ENCODE peak calls at places on chromosomes 7 and 10, in seven cellular contexts. J is IMR-90, U is stomach, I is HCT116, T is prostate gland, P is esophagus muscularis mucosa, E is adrenal gland. K is an unnamed sample.

GRCh38 chr7:95342642-95343252 is 18.4 kb upstream of the PON1 start:
- DNase-seq in U (no peak), T (no peak), P (peak; percentile 66), E (no peak), J (no peak), I (no peak), K (no peak)

GRCh38 chr7:117098457-117098856 is 145.2 kb downstream of the ST7 start:
- DNase-seq in I (no peak), E (no peak), U (no peak), T (no peak), J (peak; percentile 99), P (no peak), K (no peak)

GRCh38 chr7:44981035-44981706 is 2.4 kb upstream of the MYO1G start:
- DNase-seq in U (no peak), E (no peak), P (no peak), I (no peak), J (no peak), T (no peak), K (no peak)

GRCh38 chr7:93836111-93836510 is 54.4 kb downstream of the TFPI2 start:
- DNase-seq in E (no peak), P (no peak), T (no peak), I (no peak), J (no peak), U (no peak), K (no peak)

GRCh38 chr10:103804866-103805265 is 50.5 kb downstream of the SH3PXD2A start:
- DNase-seq in J (no peak), I (no peak), P (no peak), E (no peak), U (no peak), T (no peak), K (no peak)

GRCh38 chr7:34837316-34837715 is 179.3 kb downstream of the NPSR1 start:
- DNase-seq in J (no peak), P (no peak), T (no peak), U (no peak), E (no peak), I (no peak), K (no peak)

GRCh38 chr7:151934584-151934983 is 21.7 kb upstream of the GALNTL5 start:
- DNase-seq in P (no peak), J (no peak), I (no peak), E (no peak), U (no peak), T (no peak), K (no peak)

GRCh38 chr10:88687853-88688467 is 18.1 kb upstream of the LIPK start:
- DNase-seq in P (no peak), U (no peak), T (no peak), I (peak; percentile 32), E (no peak), J (peak; percentile 24), K (no peak)

GRCh38 chr10:80144302-80145131 is 12.0 kb downstream of the PLAC9 start:
- DNase-seq in I (peak; percentile 15), J (no peak), E (no peak), U (peak; percentile 44), P (no peak), T (peak; percentile 43), K (peak; percentile 13)

GRCh38 chr10:91700788-91701444 is 68.0 kb upstream of the PPP1R3C start:
- DNase-seq in P (no peak), E (peak; percentile 14), U (no peak), J (peak; percentile 81), T (no peak), I (no peak), K (no peak)

GRCh38 chr10:60870803-60871202 is 73.2 kb downstream of the RHOBTB1 start:
- DNase-seq in T (no peak), I (no peak), J (no peak), U (no peak), E (no peak), P (no peak), K (no peak)

GRCh38 chr7:75722381-75722780 is 16.4 kb downstream of the HIP1 start:
- DNase-seq in T (no peak), P (no peak), J (no peak), E (no peak), I (no peak), U (no peak), K (no peak)

GRCh38 chr7:32051128-32051527 is 19.1 kb downstream of the PDE1C start:
- DNase-seq in U (no peak), I (no peak), E (no peak), P (no peak), J (no peak), T (no peak), K (no peak)

GRCh38 chr7:149879801-149880738 is 6.3 kb downstream of the ATP6V0E2 start:
- DNase-seq in E (no peak), P (peak; percentile 87), U (no peak), I (no peak), T (peak; percentile 3), J (no peak), K (peak; percentile 15)

GRCh38 chr7:30146127-30146612 is 11.4 kb downstream of the MTURN start:
- DNase-seq in J (no peak), E (no peak), I (no peak), P (no peak), U (no peak), T (no peak), K (no peak)

GRCh38 chr10:11204355-11204879 is 186.7 kb downstream of the CELF2 start:
- DNase-seq in J (no peak), T (no peak), U (no peak), I (no peak), E (no peak), P (no peak), K (no peak)

GRCh38 chr7:45176091-45176490 is 18.5 kb downstream of the RAMP3 start:
- DNase-seq in P (no peak), T (no peak), E (no peak), U (no peak), I (no peak), J (no peak), K (no peak)

GRCh38 chr10:18240185-18240882 is 100.1 kb downstream of the CACNB2 start:
- DNase-seq in U (no peak), T (no peak), E (peak; percentile 36), I (no peak), J (no peak), P (peak; percentile 88), K (no peak)

GRCh38 chr10:89921422-89921821 is 220.0 kb downstream of the KIF20B start:
- DNase-seq in I (peak; percentile 95), P (no peak), T (no peak), E (no peak), J (no peak), U (no peak), K (no peak)

GRCh38 chr10:456486-456885 is 233.0 kb downstream of the DIP2C start:
- DNase-seq in P (no peak), J (no peak), T (no peak), E (no peak), I (no peak), U (no peak), K (no peak)
- H3K27me3 ChIP-seq in P (no peaks in the 10 kb centered on the region), J (no peaks in the 10 kb centered on the region), T (no peaks in the 10 kb centered on the region), E (no peaks in the 10 kb centered on the region), I (no peaks in the 10 kb centered on the region), U (no peaks in the 10 kb centered on the region), K (no peaks in the 10 kb centered on the region)

GRCh38 chr10:97140887-97141745 is 44.6 kb downstream of the SLIT1 start:
- DNase-seq in U (no peak), T (no peak), E (no peak), J (no peak), P (no peak), I (no peak), K (no peak)

GRCh38 chr10:97138174-97138573 is 47.6 kb downstream of the SLIT1 start:
- DNase-seq in I (peak; percentile 31), E (no peak), U (no peak), P (no peak), T (peak; percentile 10), J (no peak), K (no peak)

GRCh38 chr10:97138777-97139317 is 46.9 kb downstream of the SLIT1 start:
- DNase-seq in T (no peak), I (no peak), U (no peak), J (no peak), P (no peak), E (no peak), K (no peak)

GRCh38 chr10:97139651-97140283 is 46.0 kb downstream of the SLIT1 start:
- DNase-seq in P (no peak), J (no peak), E (no peak), U (no peak), T (no peak), I (no peak), K (no peak)

DNA sequence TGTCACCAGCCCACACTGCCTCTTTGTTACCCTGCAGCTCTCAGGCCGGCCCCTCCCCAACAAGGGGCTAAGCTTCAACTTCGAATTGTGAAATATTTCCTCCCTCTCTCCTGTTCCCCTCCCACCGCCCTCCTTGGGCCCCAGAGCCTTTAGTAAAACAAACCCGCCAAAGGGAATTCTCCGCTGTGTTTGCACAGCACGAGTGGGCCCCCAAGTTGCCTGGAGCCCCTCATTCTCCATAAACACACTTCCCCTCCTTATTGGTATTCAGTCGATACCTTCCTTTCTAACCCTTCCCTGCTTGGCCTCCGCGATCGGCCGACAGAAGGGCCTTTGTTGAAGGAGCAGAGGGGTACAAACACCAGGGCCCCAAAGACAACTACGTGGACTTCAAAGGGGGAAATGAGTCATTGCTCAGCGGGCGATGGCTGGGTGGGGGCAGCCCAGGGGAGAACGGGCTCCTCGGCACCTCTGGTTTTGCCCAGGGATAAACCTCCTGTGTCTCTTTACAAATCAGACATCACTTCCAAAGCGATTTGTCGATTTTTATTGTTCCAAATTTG is 45.4 kb downstream of the SLIT1 start:
- DNase-seq in J (no peak), U (no peak), P (no peak), E (no peak), T (no peak), I (no peak), K (no peak)
- TF ChIP-seq POLR2A in J (no peak), U (no peak), P (no peak), E (no peak), T (no peak), I (no peak), K (no peak)

DNA sequence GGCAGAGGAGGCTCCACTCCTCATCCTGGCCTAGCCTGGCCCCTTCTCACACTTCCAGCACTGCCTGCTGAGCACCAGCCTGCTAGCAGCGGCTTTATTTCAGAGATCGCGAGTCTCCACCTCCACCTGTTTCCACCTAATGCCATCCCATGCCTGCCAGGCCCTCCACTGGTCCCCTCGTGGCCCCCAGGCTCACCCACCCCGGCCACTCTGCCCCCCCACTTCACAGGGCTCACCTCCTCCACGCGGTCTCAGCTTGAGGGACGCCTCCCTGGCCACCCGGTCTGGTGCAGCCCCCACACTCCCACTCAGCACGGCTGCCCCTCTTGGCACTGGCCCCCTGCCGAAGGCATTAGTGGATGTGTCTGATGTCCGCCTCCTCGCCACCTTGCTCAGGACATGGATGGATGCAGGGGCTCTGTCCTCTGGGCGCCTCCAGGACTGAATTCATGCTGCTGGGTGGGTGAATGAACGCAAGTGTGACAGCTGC is 3.8 kb upstream of the NKX6-2 start:
- DNase-seq in T (no peak), E (no peak), I (no peak), U (no peak), J (no peak), P (no peak), K (no peak)
- H3K27me3 ChIP-seq in T (peaks cover 31% of the 10 kb centered on the region), E (peaks cover 49% of the 10 kb centered on the region), I (no peaks in the 10 kb centered on the region), U (peaks cover 88% of the 10 kb centered on the region), J (peaks cover 57% of the 10 kb centered on the region), P (no peaks in the 10 kb centered on the region), K (peaks cover 8% of the 10 kb centered on the region)

DNA sequence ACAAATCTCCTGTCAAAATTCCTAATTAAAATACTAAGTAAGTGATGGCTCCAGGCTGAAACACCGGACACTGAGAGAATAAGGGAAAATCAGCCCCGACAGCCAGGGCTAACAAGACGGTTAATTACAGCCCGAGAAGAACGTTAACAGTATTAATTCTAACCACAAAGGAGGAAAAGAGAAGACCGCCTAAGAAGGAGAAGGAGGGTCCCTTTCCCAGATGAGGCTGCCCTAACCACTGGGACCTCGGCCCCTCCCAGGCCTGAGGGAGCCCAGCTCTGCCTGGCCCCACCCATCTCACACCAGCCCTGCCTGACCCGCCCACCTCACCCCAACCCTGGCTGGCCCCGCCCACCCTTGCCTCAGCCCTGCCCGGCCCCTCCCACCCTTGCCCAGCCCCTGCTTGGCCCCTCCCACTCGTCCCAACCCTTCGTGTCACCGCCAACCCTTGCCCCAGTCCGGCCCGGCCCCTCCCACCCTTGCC is 51.3 kb downstream of the PWWP2B start:
- DNase-seq in I (peak; percentile 54), U (peak; percentile 91), P (no peak), T (no peak), E (peak; percentile 93), J (no peak), K (peak; percentile 75)
- TF ChIP-seq POLR2A in I (peak; percentile 26), U (no peak), P (no peak), T (peak; percentile 43), E (peak; percentile 35), J (no peak), K (peak; percentile 22)

K was measured in uterus.